ENCODE peak calls at places on chromosome 4, in nine cellular contexts. One of them, this sample, is unnamed.

GRCh38 chr4:150855981-150856510 is 159.0 kb downstream of the LRBA start:
- DNase-seq in GM23248: no peak
- DNase-seq in NCI-H1694: no peak
- DNase-seq in amniotic epithelial cell: no peak
- DNase-seq in H4: no peak
- DNase-seq in skeletal muscle cell: no peak
- DNase-seq in nucleus accumbens: no peak
- DNase-seq in stomach: no peak
- DNase-seq in RCC 7860: no peak
- DNase-seq in this sample: no peak

GRCh38 chr4:48173055-48173991 is 39.3 kb upstream of the TXK start:
- DNase-seq in GM23248: peak; percentile 69
- DNase-seq in stomach: no peak
- DNase-seq in RCC 7860: peak; percentile 85
- DNase-seq in nucleus accumbens: no peak
- DNase-seq in NCI-H1694: no peak
- DNase-seq in amniotic epithelial cell: peak; percentile 86
- DNase-seq in skeletal muscle cell: peak; percentile 66
- DNase-seq in H4: peak; percentile 77
- DNase-seq in this sample: no peak

GRCh38 chr4:8315343-8316250 is 46.0 kb downstream of the HTRA3 start:
- DNase-seq in nucleus accumbens: no peak
- DNase-seq in RCC 7860: peak; percentile 77
- DNase-seq in amniotic epithelial cell: peak; percentile 86
- DNase-seq in skeletal muscle cell: peak; percentile 44
- DNase-seq in H4: peak; percentile 93
- DNase-seq in GM23248: peak; percentile 91
- DNase-seq in stomach: peak; percentile 61
- DNase-seq in NCI-H1694: peak; percentile 48
- DNase-seq in this sample: peak; percentile 45

GRCh38 chr4:185801471-185801870 is 10.5 kb downstream of the SORBS2 start:
- DNase-seq in skeletal muscle cell: no peak
- DNase-seq in amniotic epithelial cell: peak; percentile 71
- DNase-seq in H4: no peak
- DNase-seq in NCI-H1694: no peak
- DNase-seq in nucleus accumbens: no peak
- DNase-seq in RCC 7860: no peak
- DNase-seq in stomach: no peak
- DNase-seq in GM23248: peak; percentile 20
- DNase-seq in this sample: no peak

GRCh38 chr4:5783486-5783885 is 72.5 kb downstream of the EVC start:
- DNase-seq in amniotic epithelial cell: no peak
- DNase-seq in nucleus accumbens: no peak
- DNase-seq in stomach: no peak
- DNase-seq in GM23248: no peak
- DNase-seq in RCC 7860: no peak
- DNase-seq in NCI-H1694: no peak
- DNase-seq in H4: no peak
- DNase-seq in skeletal muscle cell: no peak
- DNase-seq in this sample: peak; percentile 18

GRCh38 chr4:152265149-152265621 is 270.7 kb downstream of the FBXW7 start:
- DNase-seq in stomach: peak; percentile 39
- DNase-seq in nucleus accumbens: no peak
- DNase-seq in H4: peak; percentile 92
- DNase-seq in amniotic epithelial cell: peak; percentile 88
- DNase-seq in NCI-H1694: no peak
- DNase-seq in GM23248: no peak
- DNase-seq in skeletal muscle cell: no peak
- DNase-seq in RCC 7860: peak; percentile 56
- DNase-seq in this sample: no peak

GRCh38 chr4:24763631-24764302 is 31.6 kb upstream of the SOD3 start:
- DNase-seq in H4: peak; percentile 36
- DNase-seq in nucleus accumbens: no peak
- DNase-seq in GM23248: peak; percentile 58
- DNase-seq in amniotic epithelial cell: peak; percentile 18
- DNase-seq in RCC 7860: peak; percentile 65
- DNase-seq in skeletal muscle cell: no peak
- DNase-seq in stomach: no peak
- DNase-seq in NCI-H1694: peak; percentile 3
- DNase-seq in this sample: no peak

GRCh38 chr4:38233727-38234478 is 273.7 kb downstream of the PTTG2 start:
- DNase-seq in amniotic epithelial cell: no peak
- DNase-seq in stomach: no peak
- DNase-seq in GM23248: no peak
- DNase-seq in H4: no peak
- DNase-seq in NCI-H1694: no peak
- DNase-seq in RCC 7860: no peak
- DNase-seq in skeletal muscle cell: no peak
- DNase-seq in nucleus accumbens: no peak
- DNase-seq in this sample: no peak

GRCh38 chr4:137968956-137969709 is 273.0 kb downstream of the SLC7A11 start:
- DNase-seq in stomach: no peak
- DNase-seq in H4: no peak
- DNase-seq in RCC 7860: no peak
- DNase-seq in amniotic epithelial cell: peak; percentile 87
- DNase-seq in GM23248: peak; percentile 68
- DNase-seq in NCI-H1694: no peak
- DNase-seq in nucleus accumbens: no peak
- DNase-seq in skeletal muscle cell: no peak
- DNase-seq in this sample: no peak

GRCh38 chr4:129978315-129978714 is 882.4 kb downstream of the C4orf33 start:
- DNase-seq in nucleus accumbens: no peak
- DNase-seq in RCC 7860: no peak
- DNase-seq in amniotic epithelial cell: no peak
- DNase-seq in stomach: no peak
- DNase-seq in H4: no peak
- DNase-seq in skeletal muscle cell: no peak
- DNase-seq in NCI-H1694: no peak
- DNase-seq in GM23248: no peak
- DNase-seq in this sample: no peak

GRCh38 chr4:94175553-94176260 is 32.0 kb upstream of the SMARCAD1 start:
- DNase-seq in NCI-H1694: no peak
- DNase-seq in RCC 7860: no peak
- DNase-seq in H4: no peak
- DNase-seq in skeletal muscle cell: no peak
- DNase-seq in stomach: no peak
- DNase-seq in GM23248: no peak
- DNase-seq in nucleus accumbens: no peak
- DNase-seq in amniotic epithelial cell: no peak
- DNase-seq in this sample: no peak

GRCh38 chr4:7905461-7905915 is 34.2 kb downstream of the AFAP1 start:
- DNase-seq in H4: no peak
- DNase-seq in GM23248: peak; percentile 85
- DNase-seq in NCI-H1694: no peak
- DNase-seq in stomach: no peak
- DNase-seq in amniotic epithelial cell: no peak
- DNase-seq in nucleus accumbens: no peak
- DNase-seq in skeletal muscle cell: peak; percentile 52
- DNase-seq in RCC 7860: no peak
- DNase-seq in this sample: no peak

GRCh38 chr4:80922951-80923350 is 107.6 kb upstream of the BMP3 start:
- DNase-seq in RCC 7860: no peak
- DNase-seq in amniotic epithelial cell: no peak
- DNase-seq in skeletal muscle cell: no peak
- DNase-seq in nucleus accumbens: no peak
- DNase-seq in NCI-H1694: no peak
- DNase-seq in stomach: no peak
- DNase-seq in GM23248: no peak
- DNase-seq in H4: no peak
- DNase-seq in this sample: no peak

GRCh38 chr4:99816611-99817309 is at the start of gene DAPP1:
- DNase-seq in stomach: peak; percentile 74
- DNase-seq in RCC 7860: no peak
- DNase-seq in NCI-H1694: no peak
- DNase-seq in amniotic epithelial cell: no peak
- DNase-seq in nucleus accumbens: no peak
- DNase-seq in H4: no peak
- DNase-seq in GM23248: no peak
- DNase-seq in skeletal muscle cell: no peak
- DNase-seq in this sample: peak; percentile 49

GRCh38 chr4:48858130-48858529 is 27.2 kb downstream of the OCIAD1 start:
- DNase-seq in nucleus accumbens: no peak
- DNase-seq in NCI-H1694: no peak
- DNase-seq in RCC 7860: no peak
- DNase-seq in amniotic epithelial cell: peak; percentile 66
- DNase-seq in stomach: no peak
- DNase-seq in skeletal muscle cell: no peak
- DNase-seq in H4: no peak
- DNase-seq in GM23248: no peak
- DNase-seq in this sample: no peak

GRCh38 chr4:53840643-53841042 is 223.8 kb downstream of the CHIC2 start:
- DNase-seq in amniotic epithelial cell: peak; percentile 90
- DNase-seq in skeletal muscle cell: no peak
- DNase-seq in H4: no peak
- DNase-seq in GM23248: no peak
- DNase-seq in nucleus accumbens: no peak
- DNase-seq in RCC 7860: no peak
- DNase-seq in stomach: no peak
- DNase-seq in NCI-H1694: no peak
- DNase-seq in this sample: no peak

GRCh38 chr4:17997129-17997528 is 24.4 kb downstream of the LCORL start:
- DNase-seq in nucleus accumbens: no peak
- DNase-seq in skeletal muscle cell: no peak
- DNase-seq in amniotic epithelial cell: no peak
- DNase-seq in H4: no peak
- DNase-seq in RCC 7860: no peak
- DNase-seq in stomach: no peak
- DNase-seq in GM23248: no peak
- DNase-seq in NCI-H1694: no peak
- DNase-seq in this sample: no peak

GRCh38 chr4:41204400-41204978 is 9.9 kb downstream of the APBB2 start:
- DNase-seq in GM23248: peak; percentile 83
- DNase-seq in H4: peak; percentile 56
- DNase-seq in amniotic epithelial cell: peak; percentile 83
- DNase-seq in skeletal muscle cell: no peak
- DNase-seq in stomach: peak; percentile 52
- DNase-seq in NCI-H1694: no peak
- DNase-seq in RCC 7860: peak; percentile 89
- DNase-seq in nucleus accumbens: peak; percentile 23
- DNase-seq in this sample: peak; percentile 70

GRCh38 chr4:24644983-24645764 is 60.8 kb upstream of the DHX15 start:
- DNase-seq in skeletal muscle cell: no peak
- DNase-seq in GM23248: no peak
- DNase-seq in H4: no peak
- DNase-seq in NCI-H1694: no peak
- DNase-seq in RCC 7860: no peak
- DNase-seq in stomach: no peak
- DNase-seq in amniotic epithelial cell: no peak
- DNase-seq in nucleus accumbens: no peak
- DNase-seq in this sample: no peak

GRCh38 chr4:13527983-13528822 is 16.1 kb downstream of the NKX3-2 start:
- DNase-seq in NCI-H1694: no peak
- DNase-seq in amniotic epithelial cell: no peak
- DNase-seq in stomach: no peak
- DNase-seq in skeletal muscle cell: no peak
- DNase-seq in nucleus accumbens: no peak
- DNase-seq in GM23248: no peak
- DNase-seq in H4: no peak
- DNase-seq in RCC 7860: no peak
- DNase-seq in this sample: no peak

GRCh38 chr4:38868055-38868965 is 704 bp downstream of the FAM114A1 start:
- DNase-seq in NCI-H1694: no peak
- DNase-seq in H4: no peak
- DNase-seq in amniotic epithelial cell: peak; percentile 34
- DNase-seq in nucleus accumbens: peak; percentile 69
- DNase-seq in GM23248: peak; percentile 72
- DNase-seq in stomach: peak; percentile 33
- DNase-seq in skeletal muscle cell: no peak
- DNase-seq in RCC 7860: peak; percentile 30
- DNase-seq in this sample: peak; percentile 76

GRCh38 chr4:7430368-7430964 is 4.3 kb downstream of the PSAPL1 start:
- DNase-seq in H4: no peak
- DNase-seq in stomach: peak; percentile 24
- DNase-seq in nucleus accumbens: no peak
- DNase-seq in amniotic epithelial cell: no peak
- DNase-seq in skeletal muscle cell: no peak
- DNase-seq in NCI-H1694: no peak
- DNase-seq in GM23248: no peak
- DNase-seq in RCC 7860: no peak
- DNase-seq in this sample: no peak

GRCh38 chr4:6487466-6487865 is 15.1 kb upstream of the PPP2R2C start:
- DNase-seq in NCI-H1694: no peak
- DNase-seq in skeletal muscle cell: no peak
- DNase-seq in nucleus accumbens: no peak
- DNase-seq in GM23248: no peak
- DNase-seq in amniotic epithelial cell: no peak
- DNase-seq in RCC 7860: no peak
- DNase-seq in stomach: no peak
- DNase-seq in H4: no peak
- DNase-seq in this sample: no peak

GRCh38 chr4:25536577-25537325 is 118.9 kb upstream of the SLC34A2 start:
- DNase-seq in stomach: no peak
- DNase-seq in skeletal muscle cell: no peak
- DNase-seq in GM23248: no peak
- DNase-seq in amniotic epithelial cell: no peak
- DNase-seq in NCI-H1694: no peak
- DNase-seq in nucleus accumbens: no peak
- DNase-seq in H4: no peak
- DNase-seq in RCC 7860: no peak
- DNase-seq in this sample: no peak

GRCh38 chr4:180558427-180558826 is 1684.8 kb upstream of the TENM3 start:
- DNase-seq in amniotic epithelial cell: no peak
- DNase-seq in stomach: no peak
- DNase-seq in GM23248: no peak
- DNase-seq in nucleus accumbens: no peak
- DNase-seq in H4: peak; percentile 48
- DNase-seq in RCC 7860: no peak
- DNase-seq in NCI-H1694: no peak
- DNase-seq in skeletal muscle cell: no peak
- DNase-seq in this sample: no peak

GRCh38 chr4:56699537-56699936 is 18.4 kb upstream of the HOPX start:
- DNase-seq in nucleus accumbens: no peak
- DNase-seq in NCI-H1694: peak; percentile 84
- DNase-seq in stomach: no peak
- DNase-seq in amniotic epithelial cell: peak; percentile 70
- DNase-seq in skeletal muscle cell: no peak
- DNase-seq in GM23248: no peak
- DNase-seq in H4: no peak
- DNase-seq in RCC 7860: no peak
- DNase-seq in this sample: no peak

GRCh38 chr4:2837904-2838496 is 5.6 kb upstream of the ADD1 start:
- DNase-seq in skeletal muscle cell: no peak
- DNase-seq in amniotic epithelial cell: peak; percentile 50
- DNase-seq in stomach: peak; percentile 37
- DNase-seq in nucleus accumbens: no peak
- DNase-seq in RCC 7860: no peak
- DNase-seq in H4: no peak
- DNase-seq in GM23248: peak; percentile 68
- DNase-seq in NCI-H1694: no peak
- DNase-seq in this sample: peak; percentile 44

GRCh38 chr4:137200322-137200721 is 332.0 kb downstream of the PCDH18 start:
- DNase-seq in stomach: no peak
- DNase-seq in amniotic epithelial cell: no peak
- DNase-seq in skeletal muscle cell: no peak
- DNase-seq in GM23248: no peak
- DNase-seq in nucleus accumbens: no peak
- DNase-seq in RCC 7860: no peak
- DNase-seq in NCI-H1694: no peak
- DNase-seq in H4: no peak
- DNase-seq in this sample: no peak

GRCh38 chr4:30720656-30721352 is 635 bp downstream of the PCDH7 start:
- DNase-seq in amniotic epithelial cell: peak; percentile 55
- DNase-seq in H4: peak; percentile 43
- DNase-seq in RCC 7860: peak; percentile 10
- DNase-seq in GM23248: peak; percentile 53
- DNase-seq in NCI-H1694: no peak
- DNase-seq in stomach: no peak
- DNase-seq in skeletal muscle cell: no peak
- DNase-seq in nucleus accumbens: no peak
- DNase-seq in this sample: no peak

GRCh38 chr4:29708473-29708872 is 1011.7 kb upstream of the PCDH7 start:
- DNase-seq in skeletal muscle cell: peak; percentile 80
- DNase-seq in stomach: no peak
- DNase-seq in RCC 7860: no peak
- DNase-seq in GM23248: no peak
- DNase-seq in nucleus accumbens: no peak
- DNase-seq in amniotic epithelial cell: peak; percentile 83
- DNase-seq in NCI-H1694: no peak
- DNase-seq in H4: peak; percentile 24
- DNase-seq in this sample: no peak

GRCh38 chr4:158669310-158669709 is 2.4 kb downstream of the C4orf46 start:
- DNase-seq in amniotic epithelial cell: no peak
- DNase-seq in stomach: no peak
- DNase-seq in skeletal muscle cell: no peak
- DNase-seq in RCC 7860: no peak
- DNase-seq in NCI-H1694: no peak
- DNase-seq in GM23248: no peak
- DNase-seq in nucleus accumbens: no peak
- DNase-seq in H4: no peak
- DNase-seq in this sample: no peak

This sample was measured in left lobe of liver.